ENCODE peak calls at places on chromosomes 16 and 17, in five cellular contexts. R, X, T, I and J are unnamed samples.

GRCh38 chr16:78955206-78955605 is 645.3 kb downstream of the MAF start:
- DNase-seq in R (no peak), X (no peak), T (no peak), I (no peak), J (no peak)

GRCh38 chr17:70405492-70406220 is 236.3 kb downstream of the KCNJ2 start:
- DNase-seq in R (no peak), X (no peak), T (peak), I (peak), J (peak)

GRCh38 chr16:85249830-85250455 is 137.7 kb upstream of the CIBAR2 start:
- DNase-seq in R (no peak), X (no peak), T (no peak), I (no peak), J (no peak)

GRCh38 chr16:81520560-81521135 is 76.0 kb downstream of the CMIP start:
- DNase-seq in R (peak), X (no peak), T (no peak), I (no peak), J (no peak)

GRCh38 chr17:44767493-44767892 is 8.7 kb downstream of the ADAM11 start:
- DNase-seq in R (no peak), X (no peak), T (no peak), I (no peak), J (no peak)

GRCh38 chr16:22070361-22071351 is 21.7 kb upstream of the VWA3A start:
- DNase-seq in R (no peak), X (no peak), T (peak), I (peak), J (no peak)

GRCh38 chr16:783404-784161 is 4.6 kb downstream of the RPUSD1 start:
- DNase-seq in R (no peak), X (no peak), T (peak), I (no peak), J (no peak)

GRCh38 chr16:28597692-28598261 is 927 bp upstream of the SULT1A2 start:
- DNase-seq in R (no peak), X (no peak), T (no peak), I (no peak), J (peak)

GRCh38 chr16:27448531-27449433 is 46.8 kb downstream of the IL21R start:
- DNase-seq in R (no peak), X (no peak), T (no peak), I (no peak), J (no peak)

GRCh38 chr16:1003551-1004347 is 22.2 kb downstream of the SOX8 start:
- DNase-seq in R (no peak), X (no peak), T (no peak), I (no peak), J (no peak)

GRCh38 chr17:12729086-12729485 is 60.2 kb upstream of the ARHGAP44 start:
- DNase-seq in R (no peak), X (no peak), T (no peak), I (no peak), J (no peak)

GRCh38 chr16:53503270-53503911 is 382 bp upstream of the AKTIP start:
- DNase-seq in R (peak), X (peak), T (peak), I (peak), J (peak)